ENCODE peak calls at places on chromosome 16, in six cellular contexts. One of them, this sample, is unnamed.

GRCh38 chr16:53080345-53081031 is 25.7 kb downstream of the CHD9 start:
- DNase-seq in posterior cingulate gyrus: no peak
- DNase-seq in stromal cell of bone marrow: peak; percentile 74
- DNase-seq in NCI-H524: no peak
- DNase-seq in nephron progenitor cell: no peak
- DNase-seq in NCI-H1092: no peak
- DNase-seq in this sample: peak; percentile 74

GRCh38 chr16:4362476-4363250 is 9.0 kb upstream of the VASN start:
- DNase-seq in posterior cingulate gyrus: no peak
- DNase-seq in stromal cell of bone marrow: no peak
- DNase-seq in NCI-H524: no peak
- DNase-seq in nephron progenitor cell: no peak
- DNase-seq in NCI-H1092: no peak
- DNase-seq in this sample: no peak

GRCh38 chr16:86949116-86949515 is 368.1 kb downstream of the C16orf95 start:
- DNase-seq in posterior cingulate gyrus: no peak
- DNase-seq in stromal cell of bone marrow: no peak
- DNase-seq in NCI-H524: no peak
- DNase-seq in nephron progenitor cell: no peak
- DNase-seq in NCI-H1092: no peak
- DNase-seq in this sample: no peak

GRCh38 chr16:78822509-78822908 is 723.1 kb downstream of the WWOX start:
- DNase-seq in posterior cingulate gyrus: no peak
- DNase-seq in stromal cell of bone marrow: no peak
- DNase-seq in NCI-H524: no peak
- DNase-seq in nephron progenitor cell: no peak
- DNase-seq in NCI-H1092: no peak
- DNase-seq in this sample: no peak

GRCh38 chr16:52976539-52977167 is 76.0 kb downstream of the CHD9NB start:
- DNase-seq in posterior cingulate gyrus: no peak
- DNase-seq in stromal cell of bone marrow: peak; percentile 12
- DNase-seq in NCI-H524: peak; percentile 51
- DNase-seq in nephron progenitor cell: no peak
- DNase-seq in NCI-H1092: no peak
- DNase-seq in this sample: no peak

GRCh38 chr16:10181196-10182162 is 749 bp downstream of the GRIN2A start:
- DNase-seq in posterior cingulate gyrus: peak; percentile 76
- DNase-seq in stromal cell of bone marrow: peak; percentile 32
- DNase-seq in NCI-H524: peak; percentile 75
- DNase-seq in nephron progenitor cell: peak; percentile 87
- DNase-seq in NCI-H1092: no peak
- DNase-seq in this sample: no peak

GRCh38 chr16:50246299-50247122 is 19.8 kb upstream of the ADCY7 start:
- DNase-seq in posterior cingulate gyrus: no peak
- DNase-seq in stromal cell of bone marrow: no peak
- DNase-seq in NCI-H524: peak; percentile 54
- DNase-seq in nephron progenitor cell: peak; percentile 62
- DNase-seq in NCI-H1092: no peak
- DNase-seq in this sample: no peak

GRCh38 chr16:30876867-30877266 is 17.0 kb downstream of the BCL7C start:
- DNase-seq in posterior cingulate gyrus: no peak
- DNase-seq in stromal cell of bone marrow: no peak
- DNase-seq in NCI-H524: no peak
- DNase-seq in nephron progenitor cell: no peak
- DNase-seq in NCI-H1092: no peak
- DNase-seq in this sample: no peak

GRCh38 chr16:69564845-69565610 is 738 bp upstream of the NFAT5 start:
- DNase-seq in posterior cingulate gyrus: no peak
- DNase-seq in stromal cell of bone marrow: no peak
- DNase-seq in NCI-H524: peak; percentile 51
- DNase-seq in nephron progenitor cell: no peak
- DNase-seq in NCI-H1092: no peak
- DNase-seq in this sample: no peak

GRCh38 chr16:78065344-78065743 is 34.1 kb upstream of the WWOX start:
- DNase-seq in posterior cingulate gyrus: no peak
- DNase-seq in stromal cell of bone marrow: no peak
- DNase-seq in NCI-H524: no peak
- DNase-seq in nephron progenitor cell: no peak
- DNase-seq in NCI-H1092: no peak
- DNase-seq in this sample: no peak

GRCh38 chr16:4136229-4136813 is 20.1 kb upstream of the ADCY9 start:
- DNase-seq in posterior cingulate gyrus: no peak
- DNase-seq in stromal cell of bone marrow: no peak
- DNase-seq in NCI-H524: no peak
- DNase-seq in nephron progenitor cell: no peak
- DNase-seq in NCI-H1092: no peak
- DNase-seq in this sample: no peak

GRCh38 chr16:807345-808251 is 7.1 kb upstream of the GNG13 start:
- DNase-seq in posterior cingulate gyrus: peak; percentile 91
- DNase-seq in stromal cell of bone marrow: peak; percentile 86
- DNase-seq in NCI-H524: peak; percentile 89
- DNase-seq in nephron progenitor cell: peak; percentile 84
- DNase-seq in NCI-H1092: peak; percentile 79
- DNase-seq in this sample: peak; percentile 52

GRCh38 chr16:17275076-17275732 is 195.6 kb downstream of the XYLT1 start:
- DNase-seq in posterior cingulate gyrus: no peak
- DNase-seq in stromal cell of bone marrow: no peak
- DNase-seq in NCI-H524: no peak
- DNase-seq in nephron progenitor cell: no peak
- DNase-seq in NCI-H1092: no peak
- DNase-seq in this sample: no peak

GRCh38 chr16:10521681-10522274 is 58.6 kb downstream of the EMP2 start:
- DNase-seq in posterior cingulate gyrus: peak; percentile 34
- DNase-seq in stromal cell of bone marrow: peak; percentile 54
- DNase-seq in NCI-H524: peak; percentile 80
- DNase-seq in nephron progenitor cell: peak; percentile 60
- DNase-seq in NCI-H1092: peak; percentile 36
- DNase-seq in this sample: no peak

GRCh38 chr16:28990375-28991040 is 5.7 kb downstream of the LAT start:
- DNase-seq in posterior cingulate gyrus: no peak
- DNase-seq in stromal cell of bone marrow: no peak
- DNase-seq in NCI-H524: no peak
- DNase-seq in nephron progenitor cell: no peak
- DNase-seq in NCI-H1092: no peak
- DNase-seq in this sample: no peak

GRCh38 chr16:3655791-3656490 is 1.4 kb downstream of the DNASE1 start:
- DNase-seq in posterior cingulate gyrus: no peak
- DNase-seq in stromal cell of bone marrow: no peak
- DNase-seq in NCI-H524: no peak
- DNase-seq in nephron progenitor cell: no peak
- DNase-seq in NCI-H1092: no peak
- DNase-seq in this sample: no peak

GRCh38 chr16:31531096-31531495 is 3.4 kb downstream of the AHSP start:
- DNase-seq in posterior cingulate gyrus: no peak
- DNase-seq in stromal cell of bone marrow: no peak
- DNase-seq in NCI-H524: no peak
- DNase-seq in nephron progenitor cell: no peak
- DNase-seq in NCI-H1092: no peak
- DNase-seq in this sample: no peak

GRCh38 chr16:20089246-20089965 is 15.7 kb upstream of the GPR139 start:
- DNase-seq in posterior cingulate gyrus: no peak
- DNase-seq in stromal cell of bone marrow: no peak
- DNase-seq in NCI-H524: no peak
- DNase-seq in nephron progenitor cell: no peak
- DNase-seq in NCI-H1092: no peak
- DNase-seq in this sample: no peak

GRCh38 chr16:2777231-2777902 is at the start of gene ELOB:
- DNase-seq in posterior cingulate gyrus: peak; percentile 88
- DNase-seq in stromal cell of bone marrow: peak; percentile 76
- DNase-seq in NCI-H524: peak; percentile 80
- DNase-seq in nephron progenitor cell: peak; percentile 93
- DNase-seq in NCI-H1092: peak; percentile 75
- DNase-seq in this sample: peak; percentile 24

GRCh38 chr16:55642611-55643010 is 13.2 kb upstream of the SLC6A2 start:
- DNase-seq in posterior cingulate gyrus: no peak
- DNase-seq in stromal cell of bone marrow: no peak
- DNase-seq in NCI-H524: no peak
- DNase-seq in nephron progenitor cell: no peak
- DNase-seq in NCI-H1092: no peak
- DNase-seq in this sample: no peak

GRCh38 chr16:26838931-26839330 is 227.8 kb upstream of the C16orf82 start:
- DNase-seq in posterior cingulate gyrus: no peak
- DNase-seq in stromal cell of bone marrow: no peak
- DNase-seq in NCI-H524: no peak
- DNase-seq in nephron progenitor cell: no peak
- DNase-seq in NCI-H1092: no peak
- DNase-seq in this sample: no peak

GRCh38 chr16:88061346-88062110 is 110.3 kb downstream of the BANP start:
- DNase-seq in posterior cingulate gyrus: no peak
- DNase-seq in stromal cell of bone marrow: no peak
- DNase-seq in NCI-H524: no peak
- DNase-seq in nephron progenitor cell: no peak
- DNase-seq in NCI-H1092: no peak
- DNase-seq in this sample: no peak

GRCh38 chr16:89863741-89864391 is 9.5 kb upstream of the TCF25 start:
- DNase-seq in posterior cingulate gyrus: no peak
- DNase-seq in stromal cell of bone marrow: no peak
- DNase-seq in NCI-H524: no peak
- DNase-seq in nephron progenitor cell: no peak
- DNase-seq in NCI-H1092: no peak
- DNase-seq in this sample: no peak

GRCh38 chr16:27482397-27483082 is 67.2 kb downstream of the GTF3C1 start:
- DNase-seq in posterior cingulate gyrus: no peak
- DNase-seq in stromal cell of bone marrow: no peak
- DNase-seq in NCI-H524: no peak
- DNase-seq in nephron progenitor cell: no peak
- DNase-seq in NCI-H1092: no peak
- DNase-seq in this sample: no peak

GRCh38 chr16:71927383-71927782 is 32.1 kb downstream of the IST1 start:
- DNase-seq in posterior cingulate gyrus: no peak
- DNase-seq in stromal cell of bone marrow: peak; percentile 43
- DNase-seq in NCI-H524: peak; percentile 17
- DNase-seq in nephron progenitor cell: no peak
- DNase-seq in NCI-H1092: no peak
- DNase-seq in this sample: peak; percentile 80

GRCh38 chr16:19513377-19514053 is 8.4 kb downstream of the GDE1 start:
- DNase-seq in posterior cingulate gyrus: no peak
- DNase-seq in stromal cell of bone marrow: no peak
- DNase-seq in NCI-H524: no peak
- DNase-seq in nephron progenitor cell: no peak
- DNase-seq in NCI-H1092: no peak
- DNase-seq in this sample: no peak

GRCh38 chr16:57519796-57520360 is 16.5 kb downstream of the CCDC102A start:
- DNase-seq in posterior cingulate gyrus: peak; percentile 83
- DNase-seq in stromal cell of bone marrow: peak; percentile 28
- DNase-seq in NCI-H524: peak; percentile 67
- DNase-seq in nephron progenitor cell: peak; percentile 88
- DNase-seq in NCI-H1092: peak; percentile 66
- DNase-seq in this sample: no peak

GRCh38 chr16:21156767-21157467 is 1.6 kb upstream of the LDAF1 start:
- DNase-seq in posterior cingulate gyrus: peak; percentile 22
- DNase-seq in stromal cell of bone marrow: peak; percentile 72
- DNase-seq in NCI-H524: peak; percentile 75
- DNase-seq in nephron progenitor cell: peak; percentile 37
- DNase-seq in NCI-H1092: peak; percentile 12
- DNase-seq in this sample: no peak

GRCh38 chr16:6193718-6194117 is 1096.1 kb upstream of the EEF2KMT start:
- DNase-seq in posterior cingulate gyrus: no peak
- DNase-seq in stromal cell of bone marrow: no peak
- DNase-seq in NCI-H524: no peak
- DNase-seq in nephron progenitor cell: peak; percentile 79
- DNase-seq in NCI-H1092: no peak
- DNase-seq in this sample: no peak

GRCh38 chr16:9836118-9836736 is 346.0 kb downstream of the GRIN2A start:
- DNase-seq in posterior cingulate gyrus: peak; percentile 18
- DNase-seq in stromal cell of bone marrow: no peak
- DNase-seq in NCI-H524: peak; percentile 48
- DNase-seq in nephron progenitor cell: peak; percentile 75
- DNase-seq in NCI-H1092: no peak
- DNase-seq in this sample: no peak

GRCh38 chr16:19844945-19845641 is 39.6 kb downstream of the GPRC5B start:
- DNase-seq in posterior cingulate gyrus: no peak
- DNase-seq in stromal cell of bone marrow: no peak
- DNase-seq in NCI-H524: peak; percentile 50
- DNase-seq in nephron progenitor cell: no peak
- DNase-seq in NCI-H1092: no peak
- DNase-seq in this sample: peak; percentile 63

GRCh38 chr16:53821487-53821886 is 117.5 kb downstream of the FTO start:
- DNase-seq in posterior cingulate gyrus: no peak
- DNase-seq in stromal cell of bone marrow: no peak
- DNase-seq in NCI-H524: no peak
- DNase-seq in nephron progenitor cell: no peak
- DNase-seq in NCI-H1092: no peak
- DNase-seq in this sample: peak; percentile 11

GRCh38 chr16:2520784-2521577 is 810 bp downstream of the AMDHD2 start:
- DNase-seq in posterior cingulate gyrus: no peak
- DNase-seq in stromal cell of bone marrow: no peak
- DNase-seq in NCI-H524: no peak
- DNase-seq in nephron progenitor cell: peak; percentile 42
- DNase-seq in NCI-H1092: no peak
- DNase-seq in this sample: no peak

GRCh38 chr16:11232852-11233726 is 22.9 kb downstream of the SOCS1 start:
- DNase-seq in posterior cingulate gyrus: no peak
- DNase-seq in stromal cell of bone marrow: no peak
- DNase-seq in NCI-H524: no peak
- DNase-seq in nephron progenitor cell: no peak
- DNase-seq in NCI-H1092: no peak
- DNase-seq in this sample: no peak

GRCh38 chr16:81366316-81366932 is 51.7 kb downstream of the GAN start:
- DNase-seq in posterior cingulate gyrus: no peak
- DNase-seq in stromal cell of bone marrow: peak; percentile 21
- DNase-seq in NCI-H524: peak; percentile 59
- DNase-seq in nephron progenitor cell: peak; percentile 8
- DNase-seq in NCI-H1092: no peak
- DNase-seq in this sample: no peak

GRCh38 chr16:86025706-86026105 is 126.7 kb downstream of the IRF8 start:
- DNase-seq in posterior cingulate gyrus: no peak
- DNase-seq in stromal cell of bone marrow: no peak
- DNase-seq in NCI-H524: no peak
- DNase-seq in nephron progenitor cell: no peak
- DNase-seq in NCI-H1092: no peak
- DNase-seq in this sample: no peak

GRCh38 chr16:59905628-59906027 is 1171.5 kb upstream of the GOT2 start:
- DNase-seq in posterior cingulate gyrus: no peak
- DNase-seq in stromal cell of bone marrow: peak; percentile 76
- DNase-seq in NCI-H524: no peak
- DNase-seq in nephron progenitor cell: no peak
- DNase-seq in NCI-H1092: no peak
- DNase-seq in this sample: peak; percentile 22

GRCh38 chr16:89020068-89020924 is 43.3 kb upstream of the CBFA2T3 start:
- DNase-seq in posterior cingulate gyrus: no peak
- DNase-seq in stromal cell of bone marrow: no peak
- DNase-seq in NCI-H524: no peak
- DNase-seq in nephron progenitor cell: no peak
- DNase-seq in NCI-H1092: no peak
- DNase-seq in this sample: no peak

GRCh38 chr16:67924140-67924906 is 7.3 kb downstream of the CTRL start:
- DNase-seq in posterior cingulate gyrus: no peak
- DNase-seq in stromal cell of bone marrow: no peak
- DNase-seq in NCI-H524: no peak
- DNase-seq in nephron progenitor cell: no peak
- DNase-seq in NCI-H1092: no peak
- DNase-seq in this sample: no peak

GRCh38 chr16:9092282-9092962 is 978 bp downstream of the HAPSTR1 start:
- DNase-seq in posterior cingulate gyrus: peak; percentile 38
- DNase-seq in stromal cell of bone marrow: no peak
- DNase-seq in NCI-H524: peak; percentile 49
- DNase-seq in nephron progenitor cell: peak; percentile 55
- DNase-seq in NCI-H1092: peak; percentile 17
- DNase-seq in this sample: no peak